ENCODE peak calls at places on chromosomes 2 and 18, in ten cellular contexts. X is gastrocnemius medialis, E is breast epithelium, D is heart right ventricle, L is fibroblast of the aortic adventitia, P is PC-3, W is esophagus muscularis mucosa, A is nephron progenitor cell, R is kidney, K is pancreas. Y is an unnamed sample.

GRCh38 chr2:229713371-229714079 is 830 bp downstream of the DNER start:
- DNase-seq in P (peak; percentile 16), A (peak; percentile 45), D (no peak), E (no peak), X (no peak), R (peak; percentile 70), W (no peak), L (no peak), K (no peak), Y (no peak)

GRCh38 chr2:70988726-70989648 is 5.7 kb downstream of the TEX261 start:
- DNase-seq in R (no peak), D (no peak), E (peak; percentile 35), W (peak; percentile 62), L (no peak), A (no peak), K (no peak), X (no peak), P (no peak), Y (peak; percentile 49)

GRCh38 chr2:88580088-88580487 is 47.2 kb downstream of the EIF2AK3 start:
- DNase-seq in K (no peak), A (no peak), X (no peak), D (no peak), W (no peak), R (no peak), P (no peak), E (no peak), L (no peak), Y (no peak)

GRCh38 chr18:40962784-40963183 is 992.2 kb upstream of the PIK3C3 start:
- DNase-seq in A (no peak), R (no peak), K (no peak), E (no peak), L (no peak), X (no peak), P (peak; percentile 45), D (no peak), W (no peak), Y (no peak)

GRCh38 chr2:18209934-18210639 is 331.6 kb downstream of the KCNS3 start:
- DNase-seq in R (no peak), A (no peak), D (no peak), L (peak; percentile 98), E (no peak), K (no peak), X (no peak), W (no peak), P (peak; percentile 78), Y (no peak)

GRCh38 chr2:46651363-46652099 is 172.2 kb downstream of the TMEM247 start:
- DNase-seq in L (peak; percentile 59), R (no peak), E (no peak), W (no peak), P (no peak), D (peak; percentile 24), X (no peak), K (no peak), A (no peak), Y (no peak)

GRCh38 chr2:142980246-142981068 is 103.0 kb downstream of the KYNU start:
- DNase-seq in K (no peak), A (no peak), X (no peak), P (peak; percentile 77), L (peak; percentile 71), R (no peak), W (no peak), E (no peak), D (no peak), Y (no peak)

GRCh38 chr2:189350515-189351209 is 90.6 kb upstream of the WDR75 start:
- DNase-seq in A (no peak), R (no peak), X (peak; percentile 23), E (no peak), D (no peak), W (no peak), P (peak; percentile 69), K (peak; percentile 24), L (peak; percentile 97), Y (peak; percentile 87)

GRCh38 chr2:156400704-156401678 is 35.2 kb upstream of the GPD2 start:
- DNase-seq in A (peak; percentile 74), P (peak; percentile 83), D (peak; percentile 59), K (peak; percentile 56), R (peak; percentile 88), L (peak; percentile 95), W (peak; percentile 97), X (peak; percentile 44), E (peak; percentile 71), Y (peak; percentile 86)

GRCh38 chr18:55694291-55694690 is 106.3 kb upstream of the TCF4 start:
- DNase-seq in X (no peak), L (no peak), D (no peak), R (no peak), W (no peak), A (no peak), E (no peak), P (peak; percentile 17), K (no peak), Y (no peak)

GRCh38 chr2:138649571-138649970 is 130.6 kb downstream of the NXPH2 start:
- DNase-seq in P (no peak), X (no peak), K (no peak), D (no peak), L (no peak), E (no peak), W (peak; percentile 34), R (no peak), A (no peak), Y (no peak)
- TF ChIP-seq CTCF in P (no peak), X (no peak), K (no peak), D (no peak), L (no peak), E (no peak), W (no peak), R (no peak), A (no peak), Y (no peak)

GRCh38 chr2:126644630-126645191 is 11.2 kb upstream of the GYPC start:
- DNase-seq in E (no peak), A (no peak), R (no peak), W (peak; percentile 77), K (no peak), D (no peak), L (peak; percentile 16), X (no peak), P (no peak), Y (no peak)

GRCh38 chr2:126643972-126644371 is 12.0 kb upstream of the GYPC start:
- DNase-seq in R (no peak), W (peak; percentile 29), A (no peak), E (no peak), K (no peak), L (no peak), P (no peak), D (no peak), X (no peak), Y (no peak)

GRCh38 chr2:126642031-126642430 is 13.9 kb upstream of the GYPC start:
- DNase-seq in W (peak; percentile 66), X (no peak), P (no peak), L (no peak), R (no peak), D (no peak), E (no peak), K (no peak), A (no peak), Y (no peak)

GRCh38 chr2:126645211-126645618 is 10.7 kb upstream of the GYPC start:
- DNase-seq in D (no peak), R (no peak), K (no peak), P (no peak), L (no peak), W (peak; percentile 31), X (no peak), E (no peak), A (no peak), Y (no peak)

GRCh38 chr2:126643431-126643830 is 12.5 kb upstream of the GYPC start:
- DNase-seq in K (no peak), A (no peak), P (no peak), X (peak; percentile 86), D (no peak), L (no peak), R (no peak), E (no peak), W (peak; percentile 57), Y (no peak)
- TF ChIP-seq CTCF in K (no peak), A (no peak), P (no peak), X (peak; percentile 44), D (no peak), L (no peak), R (no peak), E (no peak), W (no peak), Y (no peak)

GRCh38 chr18:57906852-57907251 is 103.7 kb upstream of the ATP8B1 start:
- DNase-seq in D (no peak), L (no peak), W (no peak), R (no peak), A (no peak), X (no peak), P (peak; percentile 18), E (no peak), K (no peak), Y (no peak)
- TF ChIP-seq CTCF in D (no peak), L (no peak), W (no peak), R (no peak), A (no peak), X (no peak), P (peak; percentile 37), E (no peak), K (no peak), Y (no peak)

GRCh38 chr2:191571163-191571769 is 106.7 kb upstream of the NABP1 start:
- DNase-seq in P (peak; percentile 80), D (no peak), W (peak; percentile 21), A (no peak), X (no peak), L (peak; percentile 84), K (peak; percentile 18), E (no peak), R (no peak), Y (no peak)
- TF ChIP-seq CTCF in P (peak; percentile 83), D (peak; percentile 10), W (no peak), A (no peak), X (no peak), L (peak; percentile 53), K (no peak), E (no peak), R (peak; percentile 18), Y (no peak)

GRCh38 chr2:106866636-106867035 is 19.3 kb downstream of the ST6GAL2 start:
- DNase-seq in W (no peak), D (no peak), A (no peak), E (no peak), R (no peak), L (no peak), P (no peak), K (no peak), X (no peak), Y (no peak)

GRCh38 chr2:106864051-106864450 is 21.9 kb downstream of the ST6GAL2 start:
- DNase-seq in P (no peak), R (no peak), E (no peak), W (no peak), X (no peak), D (no peak), A (no peak), L (no peak), K (no peak), Y (no peak)

GRCh38 chr2:106867231-106867943 is 18.6 kb downstream of the ST6GAL2 start:
- DNase-seq in L (no peak), X (no peak), K (no peak), E (no peak), A (no peak), R (no peak), W (no peak), P (no peak), D (no peak), Y (no peak)

GRCh38 chr2:106869512-106870276 is 16.3 kb downstream of the ST6GAL2 start:
- DNase-seq in L (no peak), K (no peak), R (no peak), P (no peak), W (peak; percentile 80), X (no peak), E (no peak), D (no peak), A (no peak), Y (no peak)

GRCh38 chr2:106868199-106868598 is 17.8 kb downstream of the ST6GAL2 start:
- DNase-seq in D (no peak), X (no peak), K (no peak), R (no peak), W (no peak), A (peak; percentile 37), E (no peak), L (no peak), P (no peak), Y (no peak)
- TF ChIP-seq CTCF in D (peak; percentile 21), X (no peak), K (no peak), R (no peak), W (no peak), A (peak; percentile 58), E (no peak), L (no peak), P (peak; percentile 23), Y (peak; percentile 57)

Y was measured in tibial artery.